ENCODE peak calls at places on chromosomes 13 and 19, in nine cellular contexts. One of them, this sample, is unnamed.

GRCh38 chr13:57128909-57129308 is 11.8 kb upstream of the PRR20A start:
- DNase-seq in nephron progenitor cell: no peak
- DNase-seq in astrocyte: no peak
- DNase-seq in heart left ventricle: no peak
- DNase-seq in neuronal stem cell: no peak
- DNase-seq in activated CD4-positive, alpha-beta T cell treated with anti-CD3 and anti-CD28 coated beads, Interleukin-2, amount 50 U/mL, for 4 hours: no peak
- DNase-seq in left kidney: no peak
- DNase-seq in progenitor cell of endocrine pancreas: no peak
- DNase-seq in astrocyte of the hippocampus: no peak
- DNase-seq in this sample: no peak

GRCh38 chr13:30331331-30331771 is 24.0 kb upstream of the KATNAL1 start:
- DNase-seq in astrocyte of the hippocampus: no peak
- DNase-seq in astrocyte: no peak
- DNase-seq in progenitor cell of endocrine pancreas: no peak
- DNase-seq in nephron progenitor cell: no peak
- DNase-seq in activated CD4-positive, alpha-beta T cell treated with anti-CD3 and anti-CD28 coated beads, Interleukin-2, amount 50 U/mL, for 4 hours: no peak
- DNase-seq in left kidney: no peak
- DNase-seq in heart left ventricle: no peak
- DNase-seq in neuronal stem cell: no peak
- DNase-seq in this sample: no peak

GRCh38 chr13:24851546-24851945 is 87.6 kb downstream of the RNF17 start:
- DNase-seq in heart left ventricle: no peak
- DNase-seq in left kidney: no peak
- DNase-seq in progenitor cell of endocrine pancreas: no peak
- DNase-seq in neuronal stem cell: no peak
- DNase-seq in activated CD4-positive, alpha-beta T cell treated with anti-CD3 and anti-CD28 coated beads, Interleukin-2, amount 50 U/mL, for 4 hours: no peak
- DNase-seq in nephron progenitor cell: no peak
- DNase-seq in astrocyte: no peak
- DNase-seq in astrocyte of the hippocampus: no peak
- DNase-seq in this sample: no peak

GRCh38 chr19:18839465-18840287 is 7.9 kb downstream of the UPF1 start:
- DNase-seq in activated CD4-positive, alpha-beta T cell treated with anti-CD3 and anti-CD28 coated beads, Interleukin-2, amount 50 U/mL, for 4 hours: no peak
- DNase-seq in astrocyte: no peak
- DNase-seq in progenitor cell of endocrine pancreas: no peak
- DNase-seq in left kidney: no peak
- DNase-seq in neuronal stem cell: no peak
- DNase-seq in heart left ventricle: no peak
- DNase-seq in astrocyte of the hippocampus: no peak
- DNase-seq in nephron progenitor cell: no peak
- DNase-seq in this sample: no peak

GRCh38 chr19:12802267-12803106 is 618 bp downstream of the THSD8 start:
- DNase-seq in neuronal stem cell: no peak
- DNase-seq in activated CD4-positive, alpha-beta T cell treated with anti-CD3 and anti-CD28 coated beads, Interleukin-2, amount 50 U/mL, for 4 hours: no peak
- DNase-seq in astrocyte: no peak
- DNase-seq in astrocyte of the hippocampus: no peak
- DNase-seq in nephron progenitor cell: no peak
- DNase-seq in heart left ventricle: no peak
- DNase-seq in left kidney: peak
- DNase-seq in progenitor cell of endocrine pancreas: no peak
- DNase-seq in this sample: peak

GRCh38 chr19:38543807-38544568 is 73.8 kb downstream of the MAP4K1 start:
- DNase-seq in left kidney: peak
- DNase-seq in astrocyte: peak
- DNase-seq in astrocyte of the hippocampus: peak
- DNase-seq in nephron progenitor cell: no peak
- DNase-seq in progenitor cell of endocrine pancreas: no peak
- DNase-seq in heart left ventricle: peak
- DNase-seq in activated CD4-positive, alpha-beta T cell treated with anti-CD3 and anti-CD28 coated beads, Interleukin-2, amount 50 U/mL, for 4 hours: no peak
- DNase-seq in neuronal stem cell: no peak
- DNase-seq in this sample: peak

GRCh38 chr13:25588336-25589060 is 216.7 kb downstream of the ATP8A2 start:
- DNase-seq in astrocyte of the hippocampus: no peak
- DNase-seq in activated CD4-positive, alpha-beta T cell treated with anti-CD3 and anti-CD28 coated beads, Interleukin-2, amount 50 U/mL, for 4 hours: no peak
- DNase-seq in heart left ventricle: no peak
- DNase-seq in neuronal stem cell: no peak
- DNase-seq in nephron progenitor cell: no peak
- DNase-seq in astrocyte: no peak
- DNase-seq in progenitor cell of endocrine pancreas: no peak
- DNase-seq in left kidney: no peak
- DNase-seq in this sample: no peak

GRCh38 chr19:15195381-15195964 is 5.3 kb downstream of the NOTCH3 start:
- DNase-seq in heart left ventricle: peak
- DNase-seq in astrocyte: peak
- DNase-seq in nephron progenitor cell: peak
- DNase-seq in astrocyte of the hippocampus: peak
- DNase-seq in left kidney: peak
- DNase-seq in progenitor cell of endocrine pancreas: peak
- DNase-seq in activated CD4-positive, alpha-beta T cell treated with anti-CD3 and anti-CD28 coated beads, Interleukin-2, amount 50 U/mL, for 4 hours: no peak
- DNase-seq in neuronal stem cell: peak
- DNase-seq in this sample: peak

GRCh38 chr13:36887758-36888521 is 32.1 kb downstream of the SMAD9 start:
- DNase-seq in astrocyte of the hippocampus: peak
- DNase-seq in activated CD4-positive, alpha-beta T cell treated with anti-CD3 and anti-CD28 coated beads, Interleukin-2, amount 50 U/mL, for 4 hours: no peak
- DNase-seq in astrocyte: no peak
- DNase-seq in left kidney: no peak
- DNase-seq in progenitor cell of endocrine pancreas: no peak
- DNase-seq in neuronal stem cell: no peak
- DNase-seq in heart left ventricle: no peak
- DNase-seq in nephron progenitor cell: no peak
- DNase-seq in this sample: no peak

GRCh38 chr19:45577111-45577905 is 7.3 kb downstream of the OPA3 start:
- DNase-seq in left kidney: peak
- DNase-seq in activated CD4-positive, alpha-beta T cell treated with anti-CD3 and anti-CD28 coated beads, Interleukin-2, amount 50 U/mL, for 4 hours: no peak
- DNase-seq in neuronal stem cell: no peak
- DNase-seq in astrocyte of the hippocampus: peak
- DNase-seq in progenitor cell of endocrine pancreas: peak
- DNase-seq in astrocyte: peak
- DNase-seq in nephron progenitor cell: no peak
- DNase-seq in heart left ventricle: peak
- DNase-seq in this sample: no peak

GRCh38 chr13:47650221-47650620 is 350.9 kb downstream of the SUCLA2 start:
- DNase-seq in heart left ventricle: no peak
- DNase-seq in neuronal stem cell: no peak
- DNase-seq in nephron progenitor cell: no peak
- DNase-seq in astrocyte of the hippocampus: no peak
- DNase-seq in progenitor cell of endocrine pancreas: no peak
- DNase-seq in left kidney: no peak
- DNase-seq in activated CD4-positive, alpha-beta T cell treated with anti-CD3 and anti-CD28 coated beads, Interleukin-2, amount 50 U/mL, for 4 hours: no peak
- DNase-seq in astrocyte: no peak
- DNase-seq in this sample: no peak

GRCh38 chr19:17795495-17795856 is 538 bp downstream of the B3GNT3 start:
- DNase-seq in astrocyte: no peak
- DNase-seq in heart left ventricle: no peak
- DNase-seq in neuronal stem cell: no peak
- DNase-seq in activated CD4-positive, alpha-beta T cell treated with anti-CD3 and anti-CD28 coated beads, Interleukin-2, amount 50 U/mL, for 4 hours: no peak
- DNase-seq in left kidney: no peak
- DNase-seq in progenitor cell of endocrine pancreas: no peak
- DNase-seq in astrocyte of the hippocampus: no peak
- DNase-seq in nephron progenitor cell: no peak
- DNase-seq in this sample: no peak

GRCh38 chr13:50617134-50617721 is 226.3 kb downstream of the DLEU7 start:
- DNase-seq in neuronal stem cell: no peak
- DNase-seq in progenitor cell of endocrine pancreas: no peak
- DNase-seq in activated CD4-positive, alpha-beta T cell treated with anti-CD3 and anti-CD28 coated beads, Interleukin-2, amount 50 U/mL, for 4 hours: no peak
- DNase-seq in nephron progenitor cell: no peak
- DNase-seq in heart left ventricle: no peak
- DNase-seq in astrocyte of the hippocampus: peak
- DNase-seq in astrocyte: peak
- DNase-seq in left kidney: no peak
- DNase-seq in this sample: no peak

GRCh38 chr13:27038323-27038722 is 133.3 kb downstream of the USP12 start:
- DNase-seq in heart left ventricle: no peak
- DNase-seq in neuronal stem cell: no peak
- DNase-seq in astrocyte of the hippocampus: peak
- DNase-seq in nephron progenitor cell: no peak
- DNase-seq in left kidney: no peak
- DNase-seq in activated CD4-positive, alpha-beta T cell treated with anti-CD3 and anti-CD28 coated beads, Interleukin-2, amount 50 U/mL, for 4 hours: no peak
- DNase-seq in progenitor cell of endocrine pancreas: no peak
- DNase-seq in astrocyte: peak
- DNase-seq in this sample: no peak